ENCODE peak calls at places on chromosome 3, in four cellular contexts. One of them, this sample, is unnamed.
A peak's percentile ranks its signal among the peaks of the same experiment; 100 is the strongest.

GRCh38 chr3:51500632-51501131 is 867 bp upstream of the DCAF1 start:
- DNase-seq in H4: no peak
- DNase-seq in LHCN-M2: no peak
- DNase-seq in MCF 10A: no peak
- DNase-seq in this sample: no peak

GRCh38 chr3:106337116-106337515 is 468.3 kb upstream of the CBLB start:
- DNase-seq in LHCN-M2: peak; percentile 29
- DNase-seq in H4: no peak
- DNase-seq in MCF 10A: no peak
- DNase-seq in this sample: no peak

GRCh38 chr3:12648384-12648959 is 15.4 kb downstream of the RAF1 start:
- DNase-seq in LHCN-M2: no peak
- DNase-seq in MCF 10A: no peak
- DNase-seq in H4: no peak
- DNase-seq in this sample: no peak

GRCh38 chr3:128537091-128537703 is 44.2 kb upstream of the GATA2 start:
- DNase-seq in MCF 10A: no peak
- DNase-seq in LHCN-M2: no peak
- DNase-seq in H4: no peak
- DNase-seq in this sample: peak; percentile 27

GRCh38 chr3:160245261-160245800 is 20.1 kb downstream of the C3orf80 start:
- DNase-seq in LHCN-M2: peak; percentile 5
- DNase-seq in MCF 10A: no peak
- DNase-seq in H4: no peak
- DNase-seq in this sample: no peak

GRCh38 chr3:160226026-160226739 is 961 bp downstream of the C3orf80 start:
- DNase-seq in H4: no peak
- DNase-seq in LHCN-M2: no peak
- DNase-seq in MCF 10A: no peak
- DNase-seq in this sample: peak; percentile 22

GRCh38 chr3:89145995-89146394 is 38.6 kb downstream of the EPHA3 start:
- DNase-seq in MCF 10A: peak; percentile 78
- DNase-seq in LHCN-M2: peak; percentile 88
- DNase-seq in H4: peak; percentile 59
- DNase-seq in this sample: peak; percentile 31

GRCh38 chr3:104856743-104857142 is 510.0 kb upstream of the ALCAM start:
- DNase-seq in H4: no peak
- DNase-seq in LHCN-M2: no peak
- DNase-seq in MCF 10A: no peak
- DNase-seq in this sample: no peak

GRCh38 chr3:17678116-17678741 is 64.2 kb downstream of the TBC1D5 start:
- DNase-seq in H4: no peak
- DNase-seq in LHCN-M2: peak; percentile 75
- DNase-seq in MCF 10A: peak; percentile 10
- DNase-seq in this sample: peak; percentile 64

This sample was measured in RPMI7951.